ENCODE peak calls at places on chromosomes 2 and 18, in seven cellular contexts. L is CD8-positive, alpha-beta memory T cell; Y is lower lobe of right lung; F is brain microvascular endothelial cell; O is choroid plexus epithelial cell; S is endothelial cell of umbilical vein; K is body of pancreas. I is an unnamed sample.

GRCh38 chr2:74003494-74004211 is 18.9 kb downstream of the TET3 start:
- DNase-seq in F (peak), L (no peak), Y (no peak), O (peak), K (no peak), S (no peak), I (peak)

GRCh38 chr2:175854665-175855064 is 147.4 kb downstream of the LNPK start:
- DNase-seq in L (no peak), K (no peak), S (no peak), F (no peak), Y (no peak), O (no peak), I (no peak)

GRCh38 chr18:79534356-79534755 is 138.6 kb downstream of the NFATC1 start:
- DNase-seq in O (no peak), Y (no peak), L (no peak), S (no peak), F (no peak), K (no peak), I (no peak)

GRCh38 chr2:2850218-2850850 is 519.3 kb upstream of the MYT1L start:
- DNase-seq in L (no peak), O (no peak), K (no peak), F (no peak), Y (no peak), S (no peak), I (no peak)

GRCh38 chr2:96404446-96405373 is 69.1 kb downstream of the NCAPH start:
- DNase-seq in O (no peak), F (no peak), K (peak), Y (peak), S (no peak), L (no peak), I (no peak)

GRCh38 chr2:111705711-111706323 is 178.2 kb downstream of the ANAPC1 start:
- DNase-seq in Y (no peak), O (peak), K (no peak), S (peak), F (peak), L (no peak), I (peak)

GRCh38 chr2:41722668-41723369 is 325.0 kb upstream of the PKDCC start:
- DNase-seq in L (no peak), F (peak), K (no peak), S (peak), O (peak), Y (no peak), I (peak)

GRCh38 chr2:25797607-25798488 is 80.4 kb downstream of the ASXL2 start:
- DNase-seq in S (no peak), L (no peak), F (no peak), Y (no peak), O (no peak), K (no peak), I (no peak)

GRCh38 chr18:33432857-33433256 is 7.7 kb downstream of the CCDC178 start:
- DNase-seq in K (no peak), L (no peak), O (no peak), S (no peak), Y (no peak), F (no peak), I (no peak)

GRCh38 chr2:69583434-69583833 is 60.1 kb downstream of the AAK1 start:
- DNase-seq in Y (no peak), F (no peak), L (no peak), S (no peak), K (no peak), O (no peak), I (no peak)

GRCh38 chr2:70645733-70646420 is 92.3 kb upstream of the TGFA start:
- DNase-seq in F (peak), S (no peak), O (no peak), Y (no peak), L (no peak), K (no peak), I (no peak)

GRCh38 chr2:206212673-206213513 is 53.2 kb downstream of the EEF1B2 start:
- DNase-seq in O (peak), K (no peak), Y (no peak), L (no peak), S (peak), F (peak), I (peak)

GRCh38 chr2:230798769-230799399 is 65.9 kb upstream of the ITM2C start:
- DNase-seq in S (peak), L (no peak), Y (no peak), O (peak), F (peak), K (peak), I (no peak)

GRCh38 chr2:985317-985898 is 34.8 kb downstream of the SNTG2 start:
- DNase-seq in K (no peak), F (no peak), O (no peak), S (no peak), Y (no peak), L (no peak), I (no peak)

GRCh38 chr2:98142106-98142815 is 55.3 kb downstream of the VWA3B start:
- DNase-seq in O (no peak), K (no peak), S (no peak), Y (no peak), F (no peak), L (no peak), I (no peak)

GRCh38 chr2:80281083-80281482 is 23.5 kb downstream of the LRRTM1 start:
- DNase-seq in Y (no peak), L (no peak), O (no peak), F (no peak), K (no peak), S (no peak), I (no peak)

GRCh38 chr2:101811226-101812015 is 113.9 kb downstream of the MAP4K4 start:
- DNase-seq in L (no peak), F (no peak), O (no peak), S (no peak), Y (no peak), K (no peak), I (no peak)

GRCh38 chr2:121505005-121505404 is 25.7 kb upstream of the RNU4ATAC start:
- DNase-seq in L (no peak), Y (no peak), O (peak), K (no peak), F (peak), S (no peak), I (peak)

GRCh38 chr2:109612991-109613921 is 510 bp downstream of the SEPTIN10 start:
- DNase-seq in K (peak), Y (peak), S (peak), F (peak), L (no peak), O (peak), I (no peak)

GRCh38 chr2:212032032-212032431 is 506.6 kb downstream of the ERBB4 start:
- DNase-seq in L (no peak), F (peak), S (peak), O (peak), K (no peak), Y (no peak), I (no peak)

GRCh38 chr2:24203029-24203786 is 28.4 kb downstream of the FAM228A start:
- DNase-seq in Y (no peak), F (no peak), L (no peak), O (peak), S (no peak), K (no peak), I (no peak)

GRCh38 chr2:190853659-190854386 is 26.8 kb upstream of the GLS start:
- DNase-seq in K (no peak), O (no peak), F (no peak), Y (no peak), S (peak), L (no peak), I (no peak)

GRCh38 chr2:236180831-236181453 is 12.8 kb upstream of the GBX2 start:
- DNase-seq in F (peak), L (no peak), K (peak), Y (no peak), O (peak), S (peak), I (no peak)

GRCh38 chr2:16477648-16478047 is 188.0 kb downstream of the CYRIA start:
- DNase-seq in Y (no peak), L (no peak), O (no peak), S (no peak), F (no peak), K (no peak), I (no peak)

GRCh38 chr2:233972941-233973575 is 55.9 kb downstream of the TRPM8 start:
- DNase-seq in Y (no peak), O (no peak), K (peak), L (no peak), F (no peak), S (no peak), I (no peak)

GRCh38 chr2:198134287-198134955 is 330.0 kb downstream of the PLCL1 start:
- DNase-seq in L (no peak), O (no peak), S (no peak), F (no peak), K (no peak), Y (no peak), I (no peak)

GRCh38 chr2:75574106-75574505 is 13.4 kb upstream of the EVA1A start:
- DNase-seq in Y (no peak), L (no peak), S (no peak), O (no peak), K (peak), F (no peak), I (no peak)

GRCh38 chr18:48940854-48941531 is 9.8 kb downstream of the SMAD7 start:
- DNase-seq in Y (no peak), O (no peak), L (peak), F (no peak), K (peak), S (peak), I (no peak)

GRCh38 chr2:26521054-26521912 is 43.4 kb upstream of the OTOF start:
- DNase-seq in O (peak), K (peak), Y (no peak), L (no peak), S (no peak), F (peak), I (no peak)

GRCh38 chr18:22933206-22933957 is at the start of gene RBBP8:
- DNase-seq in Y (peak), F (peak), K (peak), L (peak), O (peak), S (peak), I (peak)

GRCh38 chr18:22934789-22935188 is 1.7 kb downstream of the RBBP8 start:
- DNase-seq in L (no peak), F (no peak), S (no peak), K (no peak), Y (no peak), O (no peak), I (no peak)

GRCh38 chr18:22933958-22934423 is 863 bp downstream of the RBBP8 start:
- DNase-seq in K (no peak), F (peak), O (peak), L (no peak), S (no peak), Y (no peak), I (no peak)

GRCh38 chr18:22936515-22936914 is 3.4 kb downstream of the RBBP8 start:
- DNase-seq in K (no peak), S (no peak), O (no peak), F (no peak), Y (no peak), L (no peak), I (no peak)

GRCh38 chr18:22935431-22935830 is 2.3 kb downstream of the RBBP8 start:
- DNase-seq in F (no peak), K (no peak), O (no peak), Y (no peak), S (peak), L (no peak), I (no peak)
- H3K4me3 ChIP-seq in F (no peak), K (no peak), O (no peak), Y (no peak), S (no peak), L (no peak), I (no peak)

DNA sequence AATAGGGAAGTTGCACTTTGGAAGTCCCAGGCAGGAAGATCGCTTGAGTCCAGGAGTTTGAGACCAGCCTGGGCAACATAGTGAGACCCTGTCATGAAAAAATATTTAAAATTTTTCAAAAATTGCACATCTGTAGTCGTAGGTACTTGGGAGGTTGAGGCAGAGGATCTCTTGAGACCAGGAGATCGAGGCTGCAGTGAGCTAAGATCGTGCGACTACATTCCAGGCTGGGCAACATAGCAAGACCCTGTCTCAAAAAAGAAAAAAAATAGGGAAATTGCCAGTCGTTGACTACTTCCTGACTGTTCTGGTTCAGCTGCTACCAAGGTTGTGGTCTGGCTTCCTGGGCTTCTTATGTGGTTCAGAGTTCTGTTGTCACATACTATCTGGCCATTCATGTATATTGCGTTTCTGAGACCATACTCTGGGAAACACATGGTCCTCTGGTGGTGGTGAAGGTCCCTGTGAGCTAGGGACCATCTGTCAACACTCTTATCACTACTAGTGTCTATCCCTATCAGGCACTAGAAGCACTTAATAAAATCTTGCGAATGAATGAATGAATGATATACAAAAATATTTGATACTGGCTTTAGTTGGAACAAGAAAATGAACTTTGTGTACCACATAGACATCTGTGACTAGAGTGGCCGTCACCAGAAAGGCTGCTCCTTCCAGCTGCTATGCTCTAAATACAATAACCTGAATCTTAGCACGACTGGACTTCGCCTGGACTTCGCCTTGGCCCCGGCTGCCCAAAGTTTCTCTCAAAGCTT is 861 bp upstream of the KLHL23 start:
- DNase-seq in O (no peak), S (no peak), Y (no peak), F (no peak), K (no peak), L (no peak), I (no peak)
- H3K4me3 ChIP-seq in O (peak), S (peak), Y (peak), F (peak), K (no peak), L (no peak), I (peak)

DNA sequence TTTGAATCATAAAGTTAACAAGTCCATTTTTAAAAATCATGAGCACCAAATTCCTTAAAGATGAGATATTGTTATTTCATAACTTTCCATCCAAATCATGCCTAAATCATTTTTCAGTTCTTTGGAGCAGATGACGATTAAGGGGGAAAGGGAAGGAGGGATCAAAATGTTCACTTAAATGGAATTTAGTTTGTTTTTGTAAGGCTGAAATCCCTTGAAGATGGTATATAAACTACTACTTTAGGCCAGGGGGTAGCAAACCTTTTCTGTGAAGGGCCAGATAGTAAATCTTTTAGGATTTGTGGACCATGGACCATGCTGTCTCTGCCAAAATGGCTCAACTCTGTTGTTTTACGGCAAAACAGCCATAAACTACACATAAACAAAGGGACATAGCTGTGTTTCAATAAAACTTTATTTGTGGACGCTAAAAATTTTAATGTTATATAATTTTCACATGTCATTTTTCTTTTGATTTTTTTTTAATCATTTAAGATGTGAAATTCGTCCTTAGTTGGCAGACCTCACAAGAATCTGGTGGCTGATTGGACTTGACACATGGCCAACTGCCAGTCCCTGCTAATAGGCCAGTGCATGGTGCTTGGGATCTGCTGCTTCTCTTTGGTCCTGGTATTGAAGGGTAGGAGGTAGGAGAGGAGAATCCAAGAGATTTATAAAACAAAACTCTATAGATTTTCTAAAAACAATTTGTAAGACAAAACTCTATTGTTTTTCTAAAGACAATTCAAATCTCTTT is 52.0 kb upstream of the RTN4 start:
- DNase-seq in Y (no peak), O (peak), L (no peak), S (peak), F (peak), K (no peak), I (peak)
- H3K4me3 ChIP-seq in Y (no peak), O (no peak), L (no peak), S (no peak), F (no peak), K (no peak), I (no peak)

GRCh38 chr18:9117980-9118841 is 15.7 kb downstream of the NDUFV2 start:
- DNase-seq in Y (no peak), S (peak), O (no peak), K (no peak), F (no peak), L (no peak), I (no peak)
- H3K4me3 ChIP-seq in Y (peak), S (no peak), O (no peak), K (no peak), F (no peak), L (peak), I (no peak)

GRCh38 chr2:219483451-219484342 is 15.0 kb upstream of the GMPPA start:
- DNase-seq in Y (no peak), O (no peak), S (no peak), L (no peak), F (no peak), K (no peak), I (no peak)
- H3K4me3 ChIP-seq in Y (peak), O (no peak), S (no peak), L (no peak), F (no peak), K (no peak), I (no peak)

DNA sequence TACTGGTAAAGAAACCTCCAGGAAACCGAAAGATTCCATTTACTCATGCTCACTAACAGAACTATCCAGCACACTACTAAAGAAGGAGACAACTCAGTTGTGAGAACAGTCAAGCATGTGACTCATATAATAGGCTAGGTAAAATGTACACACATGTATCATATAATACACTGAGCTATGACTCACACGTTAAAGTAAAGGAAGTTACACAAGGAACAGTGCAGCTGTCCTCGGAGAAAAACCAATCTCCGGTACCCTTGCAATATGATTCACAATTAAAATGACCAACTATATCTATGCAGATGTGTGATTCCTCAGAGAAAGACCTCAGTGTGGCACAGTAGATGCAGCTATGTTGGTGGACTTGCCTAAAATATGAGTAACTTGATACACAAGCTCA is 76.6 kb downstream of the STRN start:
- DNase-seq in O (peak), K (no peak), S (peak), L (no peak), Y (no peak), F (peak), I (peak)
- H3K4me3 ChIP-seq in O (peak), K (no peak), S (no peak), L (no peak), Y (no peak), F (peak), I (peak)

GRCh38 chr2:165208094-165208493 is 4.2 kb upstream of the SCN3A start:
- DNase-seq in L (no peak), O (no peak), F (no peak), Y (no peak), K (no peak), S (no peak), I (no peak)

GRCh38 chr2:165198181-165198580 is 5.7 kb downstream of the SCN3A start:
- DNase-seq in K (no peak), F (no peak), O (no peak), S (no peak), L (no peak), Y (no peak), I (no peak)

GRCh38 chr2:165202230-165202629 is 1.6 kb downstream of the SCN3A start:
- DNase-seq in Y (no peak), O (no peak), L (no peak), K (no peak), S (no peak), F (no peak), I (no peak)

GRCh38 chr2:165205865-165206264 is 2.0 kb upstream of the SCN3A start:
- DNase-seq in L (no peak), F (no peak), Y (no peak), S (no peak), K (no peak), O (no peak), I (no peak)

GRCh38 chr2:165203689-165204559 is at the start of gene SCN3A:
- DNase-seq in S (peak), K (peak), O (peak), L (no peak), F (peak), Y (no peak), I (no peak)
- H3K4me3 ChIP-seq in S (no peak), K (no peak), O (no peak), L (no peak), F (no peak), Y (no peak), I (no peak)

GRCh38 chr18:961644-962355 is 57.1 kb downstream of the ADCYAP1 start:
- DNase-seq in L (peak), K (peak), Y (no peak), O (peak), F (peak), S (peak), I (no peak)
- H3K4me3 ChIP-seq in L (no peak), K (no peak), Y (peak), O (peak), F (peak), S (peak), I (peak)

GRCh38 chr2:30234180-30234971 is 3.0 kb downstream of the LBH start:
- DNase-seq in K (peak), S (peak), L (no peak), Y (no peak), F (peak), O (peak), I (peak)
- H3K4me3 ChIP-seq in K (no peak), S (no peak), L (peak), Y (peak), F (no peak), O (peak), I (peak)

I was measured in skeletal muscle cell.